ENCODE peak calls at places on chromosomes 4 and X, in six cellular contexts. One of them, this sample, is unnamed.

GRCh38 chr4:184282895-184283654 is 65.4 kb upstream of the ENPP6 start:
- DNase-seq in CD4-positive, alpha-beta T cell: no peak
- DNase-seq in pulmonary artery endothelial cell: no peak
- DNase-seq in endodermal cell: no peak
- DNase-seq in NCI-H748 treated with DMSO at 0.1 percent for 48 hours: no peak
- DNase-seq in dorsolateral prefrontal cortex: no peak
- DNase-seq in this sample: no peak

GRCh38 chrX:30906726-30907125 is 17.7 kb upstream of the TAB3 start:
- DNase-seq in pulmonary artery endothelial cell: no peak
- DNase-seq in endodermal cell: no peak
- DNase-seq in CD4-positive, alpha-beta T cell: no peak
- DNase-seq in dorsolateral prefrontal cortex: no peak
- DNase-seq in NCI-H748 treated with DMSO at 0.1 percent for 48 hours: no peak
- DNase-seq in this sample: no peak

GRCh38 chr4:110087116-110087708 is 111.2 kb downstream of the ELOVL6 start:
- DNase-seq in pulmonary artery endothelial cell: peak
- DNase-seq in NCI-H748 treated with DMSO at 0.1 percent for 48 hours: peak
- DNase-seq in endodermal cell: no peak
- DNase-seq in dorsolateral prefrontal cortex: no peak
- DNase-seq in CD4-positive, alpha-beta T cell: no peak
- DNase-seq in this sample: no peak

GRCh38 chr4:66160606-66161005 is 490.3 kb upstream of the EPHA5 start:
- DNase-seq in NCI-H748 treated with DMSO at 0.1 percent for 48 hours: no peak
- DNase-seq in endodermal cell: no peak
- DNase-seq in pulmonary artery endothelial cell: no peak
- DNase-seq in CD4-positive, alpha-beta T cell: no peak
- DNase-seq in dorsolateral prefrontal cortex: no peak
- DNase-seq in this sample: no peak

GRCh38 chr4:87557348-87557747 is 28.2 kb upstream of the SPARCL1 start:
- DNase-seq in endodermal cell: no peak
- DNase-seq in CD4-positive, alpha-beta T cell: no peak
- DNase-seq in dorsolateral prefrontal cortex: no peak
- DNase-seq in pulmonary artery endothelial cell: no peak
- DNase-seq in NCI-H748 treated with DMSO at 0.1 percent for 48 hours: no peak
- DNase-seq in this sample: no peak

GRCh38 chr4:56469489-56470210 is 2.2 kb downstream of the SRP72 start:
- DNase-seq in NCI-H748 treated with DMSO at 0.1 percent for 48 hours: no peak
- DNase-seq in CD4-positive, alpha-beta T cell: no peak
- DNase-seq in dorsolateral prefrontal cortex: no peak
- DNase-seq in endodermal cell: no peak
- DNase-seq in pulmonary artery endothelial cell: peak
- DNase-seq in this sample: no peak

GRCh38 chrX:40009462-40009851 is 88.3 kb downstream of the BCOR start:
- DNase-seq in dorsolateral prefrontal cortex: no peak
- DNase-seq in pulmonary artery endothelial cell: no peak
- DNase-seq in NCI-H748 treated with DMSO at 0.1 percent for 48 hours: no peak
- DNase-seq in CD4-positive, alpha-beta T cell: no peak
- DNase-seq in endodermal cell: peak
- DNase-seq in this sample: peak

GRCh38 chrX:150887906-150888465 is 10.5 kb downstream of the CD99L2 start:
- DNase-seq in pulmonary artery endothelial cell: no peak
- DNase-seq in NCI-H748 treated with DMSO at 0.1 percent for 48 hours: no peak
- DNase-seq in dorsolateral prefrontal cortex: no peak
- DNase-seq in endodermal cell: no peak
- DNase-seq in CD4-positive, alpha-beta T cell: no peak
- DNase-seq in this sample: no peak

GRCh38 chr4:79982587-79983327 is 90.3 kb downstream of the ANTXR2 start:
- DNase-seq in CD4-positive, alpha-beta T cell: no peak
- DNase-seq in pulmonary artery endothelial cell: peak
- DNase-seq in dorsolateral prefrontal cortex: no peak
- DNase-seq in endodermal cell: no peak
- DNase-seq in NCI-H748 treated with DMSO at 0.1 percent for 48 hours: no peak
- DNase-seq in this sample: no peak